ENCODE peak calls at places on chromosomes 12 and 14, in ten cellular contexts. One of them, this sample, is unnamed.

GRCh38 chr14:92846162-92846897 is 52.2 kb downstream of the GOLGA5 start:
- DNase-seq in ascending aorta: no peak
- DNase-seq in 8988T: no peak
- DNase-seq in SHP77: no peak
- DNase-seq in AG08395: peak; percentile 77
- DNase-seq in amniotic stem cell: peak; percentile 17
- DNase-seq in HCEC 1CT: peak; percentile 83
- DNase-seq in adipocyte: peak; percentile 28
- DNase-seq in aorta: no peak
- DNase-seq in substantia nigra: no peak
- DNase-seq in this sample: peak; percentile 39

GRCh38 chr14:104214411-104214810 is 76.0 kb downstream of the KIF26A start:
- DNase-seq in amniotic stem cell: no peak
- DNase-seq in 8988T: no peak
- DNase-seq in HCEC 1CT: no peak
- DNase-seq in aorta: no peak
- DNase-seq in adipocyte: no peak
- DNase-seq in ascending aorta: no peak
- DNase-seq in substantia nigra: no peak
- DNase-seq in SHP77: no peak
- DNase-seq in AG08395: no peak
- DNase-seq in this sample: no peak

GRCh38 chr14:50447491-50447890 is 50.8 kb upstream of the CDKL1 start:
- DNase-seq in HCEC 1CT: peak; percentile 20
- DNase-seq in adipocyte: peak; percentile 13
- DNase-seq in 8988T: no peak
- DNase-seq in ascending aorta: no peak
- DNase-seq in amniotic stem cell: no peak
- DNase-seq in substantia nigra: no peak
- DNase-seq in AG08395: no peak
- DNase-seq in SHP77: no peak
- DNase-seq in aorta: no peak
- DNase-seq in this sample: no peak

GRCh38 chr14:102344485-102344884 is 18.2 kb downstream of the CINP start:
- DNase-seq in AG08395: no peak
- DNase-seq in HCEC 1CT: no peak
- DNase-seq in 8988T: no peak
- DNase-seq in adipocyte: no peak
- DNase-seq in amniotic stem cell: no peak
- DNase-seq in SHP77: no peak
- DNase-seq in ascending aorta: no peak
- DNase-seq in aorta: no peak
- DNase-seq in substantia nigra: peak; percentile 78
- DNase-seq in this sample: no peak

GRCh38 chr12:4829161-4829792 is 80.4 kb upstream of the KCNA1 start:
- DNase-seq in SHP77: no peak
- DNase-seq in AG08395: no peak
- DNase-seq in substantia nigra: no peak
- DNase-seq in ascending aorta: no peak
- DNase-seq in HCEC 1CT: no peak
- DNase-seq in 8988T: no peak
- DNase-seq in amniotic stem cell: no peak
- DNase-seq in adipocyte: no peak
- DNase-seq in aorta: no peak
- DNase-seq in this sample: no peak

GRCh38 chr14:75578099-75578785 is at the start of gene FLVCR2:
- DNase-seq in substantia nigra: peak; percentile 56
- DNase-seq in adipocyte: peak; percentile 91
- DNase-seq in amniotic stem cell: peak; percentile 56
- DNase-seq in AG08395: peak; percentile 81
- DNase-seq in ascending aorta: peak; percentile 27
- DNase-seq in HCEC 1CT: peak; percentile 71
- DNase-seq in 8988T: peak; percentile 65
- DNase-seq in aorta: peak; percentile 89
- DNase-seq in SHP77: no peak
- DNase-seq in this sample: peak; percentile 73

GRCh38 chr12:98893601-98894411 is 248.7 kb downstream of the APAF1 start:
- DNase-seq in 8988T: no peak
- DNase-seq in substantia nigra: no peak
- DNase-seq in amniotic stem cell: no peak
- DNase-seq in AG08395: no peak
- DNase-seq in adipocyte: peak; percentile 11
- DNase-seq in HCEC 1CT: no peak
- DNase-seq in aorta: no peak
- DNase-seq in ascending aorta: no peak
- DNase-seq in SHP77: no peak
- DNase-seq in this sample: peak; percentile 25

GRCh38 chr14:54253195-54253947 is 143.4 kb upstream of the CDKN3 start:
- DNase-seq in SHP77: no peak
- DNase-seq in amniotic stem cell: peak; percentile 15
- DNase-seq in aorta: peak; percentile 53
- DNase-seq in 8988T: no peak
- DNase-seq in substantia nigra: no peak
- DNase-seq in AG08395: peak; percentile 82
- DNase-seq in ascending aorta: no peak
- DNase-seq in adipocyte: peak; percentile 65
- DNase-seq in HCEC 1CT: peak; percentile 89
- DNase-seq in this sample: peak; percentile 98

GRCh38 chr14:44589180-44589579 is 82.1 kb upstream of the FSCB start:
- DNase-seq in aorta: no peak
- DNase-seq in amniotic stem cell: no peak
- DNase-seq in substantia nigra: no peak
- DNase-seq in HCEC 1CT: no peak
- DNase-seq in ascending aorta: no peak
- DNase-seq in SHP77: no peak
- DNase-seq in AG08395: no peak
- DNase-seq in adipocyte: no peak
- DNase-seq in 8988T: no peak
- DNase-seq in this sample: no peak

GRCh38 chr12:6769003-6769389 is 2.8 kb downstream of the PTMS start:
- DNase-seq in 8988T: peak; percentile 50
- DNase-seq in SHP77: no peak
- DNase-seq in amniotic stem cell: peak; percentile 16
- DNase-seq in HCEC 1CT: no peak
- DNase-seq in adipocyte: peak; percentile 73
- DNase-seq in AG08395: peak; percentile 67
- DNase-seq in substantia nigra: no peak
- DNase-seq in ascending aorta: no peak
- DNase-seq in aorta: no peak
- DNase-seq in this sample: peak; percentile 39

GRCh38 chr12:89470741-89471504 is 53.7 kb downstream of the GALNT4 start:
- DNase-seq in amniotic stem cell: no peak
- DNase-seq in HCEC 1CT: peak; percentile 52
- DNase-seq in ascending aorta: no peak
- DNase-seq in substantia nigra: no peak
- DNase-seq in AG08395: peak; percentile 54
- DNase-seq in 8988T: no peak
- DNase-seq in adipocyte: peak; percentile 71
- DNase-seq in SHP77: no peak
- DNase-seq in aorta: no peak
- DNase-seq in this sample: peak; percentile 53

GRCh38 chr12:4346931-4347330 is 25.9 kb downstream of the TIGAR start:
- DNase-seq in adipocyte: no peak
- DNase-seq in ascending aorta: no peak
- DNase-seq in SHP77: no peak
- DNase-seq in HCEC 1CT: no peak
- DNase-seq in AG08395: no peak
- DNase-seq in amniotic stem cell: no peak
- DNase-seq in 8988T: no peak
- DNase-seq in aorta: no peak
- DNase-seq in substantia nigra: no peak
- DNase-seq in this sample: no peak

GRCh38 chr12:10235761-10236631 is 23.3 kb downstream of the GABARAPL1 start:
- DNase-seq in substantia nigra: peak; percentile 7
- DNase-seq in AG08395: peak; percentile 66
- DNase-seq in SHP77: peak; percentile 16
- DNase-seq in 8988T: no peak
- DNase-seq in ascending aorta: no peak
- DNase-seq in HCEC 1CT: peak; percentile 20
- DNase-seq in amniotic stem cell: no peak
- DNase-seq in aorta: no peak
- DNase-seq in adipocyte: peak; percentile 76
- DNase-seq in this sample: peak; percentile 44

GRCh38 chr12:46830731-46831334 is 5.0 kb upstream of the SLC38A4 start:
- DNase-seq in substantia nigra: no peak
- DNase-seq in HCEC 1CT: no peak
- DNase-seq in amniotic stem cell: no peak
- DNase-seq in ascending aorta: no peak
- DNase-seq in SHP77: no peak
- DNase-seq in adipocyte: peak; percentile 41
- DNase-seq in AG08395: peak; percentile 10
- DNase-seq in 8988T: no peak
- DNase-seq in aorta: no peak
- DNase-seq in this sample: peak; percentile 7

GRCh38 chr14:101335061-101335661 is 226.1 kb upstream of the DIO3 start:
- DNase-seq in amniotic stem cell: no peak
- DNase-seq in aorta: no peak
- DNase-seq in adipocyte: no peak
- DNase-seq in substantia nigra: no peak
- DNase-seq in 8988T: no peak
- DNase-seq in HCEC 1CT: no peak
- DNase-seq in SHP77: no peak
- DNase-seq in AG08395: no peak
- DNase-seq in ascending aorta: no peak
- DNase-seq in this sample: no peak

GRCh38 chr14:51333901-51334432 is 93.9 kb downstream of the TMX1 start:
- DNase-seq in SHP77: no peak
- DNase-seq in 8988T: no peak
- DNase-seq in amniotic stem cell: no peak
- DNase-seq in aorta: peak; percentile 54
- DNase-seq in ascending aorta: no peak
- DNase-seq in HCEC 1CT: no peak
- DNase-seq in adipocyte: peak; percentile 59
- DNase-seq in substantia nigra: no peak
- DNase-seq in AG08395: no peak
- DNase-seq in this sample: no peak

GRCh38 chr12:66662179-66662578 is 16.7 kb downstream of the GRIP1 start:
- DNase-seq in amniotic stem cell: no peak
- DNase-seq in HCEC 1CT: no peak
- DNase-seq in 8988T: no peak
- DNase-seq in adipocyte: no peak
- DNase-seq in SHP77: no peak
- DNase-seq in aorta: no peak
- DNase-seq in substantia nigra: no peak
- DNase-seq in AG08395: no peak
- DNase-seq in ascending aorta: no peak
- DNase-seq in this sample: no peak

GRCh38 chr12:75334384-75335030 is at the start of gene GLIPR1L1:
- DNase-seq in aorta: peak; percentile 91
- DNase-seq in amniotic stem cell: peak; percentile 91
- DNase-seq in SHP77: peak; percentile 94
- DNase-seq in adipocyte: peak; percentile 97
- DNase-seq in AG08395: peak; percentile 80
- DNase-seq in HCEC 1CT: peak; percentile 89
- DNase-seq in 8988T: no peak
- DNase-seq in ascending aorta: peak; percentile 43
- DNase-seq in substantia nigra: peak; percentile 75
- DNase-seq in this sample: peak; percentile 91

GRCh38 chr12:67222302-67222701 is 46.9 kb upstream of the CAND1 start:
- DNase-seq in HCEC 1CT: peak; percentile 9
- DNase-seq in amniotic stem cell: peak; percentile 15
- DNase-seq in aorta: no peak
- DNase-seq in SHP77: peak; percentile 65
- DNase-seq in 8988T: no peak
- DNase-seq in ascending aorta: no peak
- DNase-seq in substantia nigra: no peak
- DNase-seq in adipocyte: peak; percentile 55
- DNase-seq in AG08395: peak; percentile 3
- DNase-seq in this sample: peak; percentile 37

GRCh38 chr14:101972126-101972785 is 7.9 kb downstream of the DYNC1H1 start:
- DNase-seq in 8988T: peak; percentile 46
- DNase-seq in adipocyte: peak; percentile 99
- DNase-seq in SHP77: peak; percentile 60
- DNase-seq in HCEC 1CT: peak; percentile 100
- DNase-seq in substantia nigra: no peak
- DNase-seq in ascending aorta: peak; percentile 67
- DNase-seq in amniotic stem cell: peak; percentile 98
- DNase-seq in aorta: peak; percentile 90
- DNase-seq in AG08395: peak; percentile 95
- DNase-seq in this sample: peak; percentile 99

GRCh38 chr12:131386167-131386521 is 324.7 kb upstream of the SFSWAP start:
- DNase-seq in AG08395: no peak
- DNase-seq in HCEC 1CT: no peak
- DNase-seq in ascending aorta: no peak
- DNase-seq in adipocyte: no peak
- DNase-seq in aorta: no peak
- DNase-seq in SHP77: no peak
- DNase-seq in substantia nigra: no peak
- DNase-seq in 8988T: no peak
- DNase-seq in amniotic stem cell: no peak
- DNase-seq in this sample: no peak

GRCh38 chr14:22691171-22691570 is 47.0 kb upstream of the OR6J1 start:
- DNase-seq in ascending aorta: no peak
- DNase-seq in AG08395: no peak
- DNase-seq in 8988T: no peak
- DNase-seq in HCEC 1CT: peak; percentile 95
- DNase-seq in aorta: no peak
- DNase-seq in SHP77: no peak
- DNase-seq in amniotic stem cell: no peak
- DNase-seq in substantia nigra: no peak
- DNase-seq in adipocyte: peak; percentile 37
- DNase-seq in this sample: peak; percentile 69

GRCh38 chr12:7144414-7145120 is 14.4 kb downstream of the CLSTN3 start:
- DNase-seq in amniotic stem cell: no peak
- DNase-seq in 8988T: no peak
- DNase-seq in AG08395: peak; percentile 65
- DNase-seq in adipocyte: peak; percentile 83
- DNase-seq in HCEC 1CT: peak; percentile 31
- DNase-seq in substantia nigra: no peak
- DNase-seq in aorta: no peak
- DNase-seq in SHP77: no peak
- DNase-seq in ascending aorta: no peak
- DNase-seq in this sample: peak; percentile 29

GRCh38 chr12:109134186-109134917 is 18.0 kb downstream of the ACACB start:
- DNase-seq in aorta: peak; percentile 59
- DNase-seq in 8988T: peak; percentile 56
- DNase-seq in AG08395: peak; percentile 83
- DNase-seq in SHP77: no peak
- DNase-seq in amniotic stem cell: no peak
- DNase-seq in HCEC 1CT: peak; percentile 34
- DNase-seq in adipocyte: peak; percentile 87
- DNase-seq in substantia nigra: peak; percentile 19
- DNase-seq in ascending aorta: no peak
- DNase-seq in this sample: no peak

GRCh38 chr12:108253540-108253939 is 85.6 kb downstream of the CMKLR1 start:
- DNase-seq in AG08395: no peak
- DNase-seq in substantia nigra: no peak
- DNase-seq in adipocyte: no peak
- DNase-seq in HCEC 1CT: no peak
- DNase-seq in SHP77: no peak
- DNase-seq in 8988T: no peak
- DNase-seq in ascending aorta: no peak
- DNase-seq in aorta: no peak
- DNase-seq in amniotic stem cell: no peak
- DNase-seq in this sample: no peak

GRCh38 chr14:97281741-97282140 is 484.6 kb downstream of the VRK1 start:
- DNase-seq in AG08395: no peak
- DNase-seq in HCEC 1CT: no peak
- DNase-seq in SHP77: no peak
- DNase-seq in substantia nigra: no peak
- DNase-seq in amniotic stem cell: no peak
- DNase-seq in adipocyte: no peak
- DNase-seq in ascending aorta: no peak
- DNase-seq in aorta: no peak
- DNase-seq in 8988T: no peak
- DNase-seq in this sample: no peak